ENCODE peak calls at places on chromosomes 6 and 20, in five cellular contexts. H is heart left ventricle, Y is tibial nerve, E is spleen, D is sigmoid colon. K is an unnamed sample.

GRCh38 chr6:13395272-13396237 is 67.2 kb upstream of the TBC1D7 start:
- DNase-seq in H (peak), Y (peak), E (no peak), D (peak), K (peak)

GRCh38 chr20:47354710-47355488 is 1.6 kb downstream of the ZMYND8 start:
- DNase-seq in H (no peak), Y (no peak), E (peak), D (no peak), K (no peak)

GRCh38 chr6:165990216-165990615 is 177.4 kb downstream of the TBXT start:
- DNase-seq in H (no peak), Y (no peak), E (no peak), D (no peak), K (no peak)

GRCh38 chr6:15332441-15332840 is 86.6 kb downstream of the JARID2 start:
- DNase-seq in H (no peak), Y (no peak), E (no peak), D (no peak), K (no peak)

GRCh38 chr20:38726849-38727601 is 2.7 kb downstream of the SLC32A1 start:
- DNase-seq in H (no peak), Y (no peak), E (no peak), D (no peak), K (no peak)

GRCh38 chr20:24990810-24991252 is 1.7 kb downstream of the APMAP start:
- DNase-seq in H (no peak), Y (no peak), E (peak), D (peak), K (no peak)

GRCh38 chr20:16049478-16050093 is 523.7 kb downstream of the KIF16B start:
- DNase-seq in H (no peak), Y (no peak), E (no peak), D (no peak), K (no peak)

GRCh38 chr6:75331134-75331533 is 46.5 kb upstream of the TMEM30A start:
- DNase-seq in H (no peak), Y (no peak), E (no peak), D (no peak), K (no peak)

GRCh38 chr6:106102967-106103727 is 17.0 kb downstream of the PRDM1 start:
- DNase-seq in H (no peak), Y (no peak), E (no peak), D (no peak), K (no peak)

GRCh38 chr6:54588176-54588575 is 258.4 kb upstream of the FAM83B start:
- DNase-seq in H (no peak), Y (no peak), E (no peak), D (no peak), K (no peak)

GRCh38 chr20:54228841-54229240 is 21.0 kb downstream of the PFDN4 start:
- DNase-seq in H (no peak), Y (no peak), E (no peak), D (no peak), K (no peak)

GRCh38 chr20:45506927-45507820 is 8.2 kb downstream of the SPINT3 start:
- DNase-seq in H (no peak), Y (no peak), E (no peak), D (no peak), K (no peak)

GRCh38 chr6:24923885-24924401 is 11.8 kb downstream of the RIPOR2 start:
- DNase-seq in H (no peak), Y (no peak), E (no peak), D (no peak), K (no peak)

GRCh38 chr6:115001726-115002436 is 659.1 kb upstream of the HS3ST5 start:
- DNase-seq in H (no peak), Y (no peak), E (no peak), D (no peak), K (no peak)

GRCh38 chr6:131819507-131820228 is 11.8 kb downstream of the ENPP1 start:
- DNase-seq in H (no peak), Y (no peak), E (no peak), D (no peak), K (no peak)

GRCh38 chr6:2073476-2073875 is 171.9 kb downstream of the GMDS start:
- DNase-seq in H (no peak), Y (no peak), E (no peak), D (no peak), K (no peak)

GRCh38 chr6:170084166-170084730 is 206.6 kb downstream of the DLL1 start:
- DNase-seq in H (peak), Y (no peak), E (peak), D (no peak), K (peak)

GRCh38 chr6:101935732-101936131 is 542.2 kb downstream of the GRIK2 start:
- DNase-seq in H (no peak), Y (no peak), E (no peak), D (no peak), K (no peak)

GRCh38 chr6:32954983-32955802 is 2.3 kb upstream of the HLA-DMA start:
- DNase-seq in H (no peak), Y (no peak), E (no peak), D (no peak), K (peak)

GRCh38 chr6:30357678-30358339 is 12.9 kb downstream of the RPP21 start:
- DNase-seq in H (no peak), Y (no peak), E (no peak), D (peak), K (peak)

GRCh38 chr6:150373260-150373701 is 4.5 kb downstream of the IYD start:
- DNase-seq in H (no peak), Y (no peak), E (no peak), D (no peak), K (no peak)

GRCh38 chr20:25356294-25356933 is 34.2 kb downstream of the ABHD12 start:
- DNase-seq in H (no peak), Y (no peak), E (no peak), D (no peak), K (no peak)

GRCh38 chr6:43186019-43186418 is 4.0 kb downstream of the CUL9 start:
- DNase-seq in H (no peak), Y (no peak), E (peak), D (peak), K (no peak)

GRCh38 chr20:64224344-64225165 is 31.0 kb upstream of the PCMTD2 start:
- DNase-seq in H (no peak), Y (no peak), E (no peak), D (no peak), K (no peak)

GRCh38 chr20:37816003-37816402 is 86.9 kb upstream of the VSTM2L start:
- DNase-seq in H (no peak), Y (no peak), E (no peak), D (no peak), K (no peak)

GRCh38 chr6:148345578-148345977 is 2.9 kb downstream of the SASH1 start:
- DNase-seq in H (no peak), Y (no peak), E (no peak), D (no peak), K (no peak)

GRCh38 chr6:144879436-144879835 is 594.3 kb downstream of the UTRN start:
- DNase-seq in H (no peak), Y (no peak), E (no peak), D (no peak), K (no peak)

GRCh38 chr6:151430886-151431285 is 21.0 kb downstream of the RMND1 start:
- DNase-seq in H (no peak), Y (no peak), E (no peak), D (no peak), K (no peak)

GRCh38 chr6:109770047-109770446 is 79.0 kb downstream of the FIG4 start:
- DNase-seq in H (no peak), Y (no peak), E (no peak), D (no peak), K (no peak)
- H3K27ac ChIP-seq in H (no peak), Y (no peak), E (peak), D (no peak), K (no peak)

GRCh38 chr20:43680976-43681375 is 14.1 kb downstream of the MYBL2 start:
- DNase-seq in H (no peak), Y (no peak), E (no peak), D (no peak), K (no peak)

GRCh38 chr20:43681991-43682410 is 15.1 kb downstream of the MYBL2 start:
- DNase-seq in H (no peak), Y (no peak), E (peak), D (no peak), K (peak)

GRCh38 chr20:43682446-43682845 is 15.5 kb downstream of the MYBL2 start:
- DNase-seq in H (no peak), Y (no peak), E (peak), D (no peak), K (peak)

GRCh38 chr20:43676368-43676767 is 9.5 kb downstream of the MYBL2 start:
- DNase-seq in H (no peak), Y (no peak), E (no peak), D (no peak), K (no peak)

GRCh38 chr20:43681468-43681942 is 14.6 kb downstream of the MYBL2 start:
- DNase-seq in H (no peak), Y (no peak), E (peak), D (no peak), K (peak)
- TF ChIP-seq POLR2A in H (no peak), Y (no peak), E (no peak), D (no peak), K (no peak)

GRCh38 chr6:156857573-156857972 is 80.4 kb downstream of the ARID1B start:
- DNase-seq in H (no peak), Y (no peak), E (no peak), D (no peak), K (no peak)
- H3K27ac ChIP-seq in H (no peak), Y (no peak), E (no peak), D (no peak), K (no peak)

GRCh38 chr6:159278626-159279025 is 109.4 kb downstream of the FNDC1 start:
- DNase-seq in H (no peak), Y (no peak), E (no peak), D (no peak), K (no peak)
- TF ChIP-seq POLR2A in H (no peak), Y (no peak), E (no peak), D (no peak), K (no peak)

DNA sequence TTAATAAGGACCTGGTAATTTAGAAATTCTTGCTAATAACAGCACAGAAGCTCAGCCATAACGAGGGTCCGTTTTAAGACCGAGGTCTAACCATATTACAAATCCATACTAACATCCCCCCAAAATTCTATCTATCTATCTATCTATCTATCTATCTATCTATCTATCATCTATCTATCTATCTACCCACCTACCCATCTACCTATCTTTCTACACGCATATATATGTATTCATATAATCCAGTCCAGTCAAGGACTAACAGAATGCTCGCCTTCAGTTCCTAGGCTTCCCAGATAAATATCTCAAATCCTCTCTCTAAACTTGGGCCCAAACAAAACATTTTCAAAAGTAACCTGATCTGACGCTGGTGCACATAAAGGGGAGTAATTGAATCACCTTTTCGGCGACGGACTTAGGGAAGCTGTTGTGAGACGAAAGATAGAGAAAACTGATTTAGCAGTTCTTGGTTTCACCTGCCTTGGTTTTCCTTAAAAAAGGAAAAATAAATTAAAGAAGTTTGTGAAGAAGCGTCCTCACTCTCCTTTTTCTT is 14.5 kb downstream of the HMGN4 start:
- DNase-seq in H (no peak), Y (no peak), E (no peak), D (no peak), K (no peak)
- H3K27ac ChIP-seq in H (peak), Y (peak), E (peak), D (peak), K (no peak)

GRCh38 chr6:3750324-3751018 is 1.0 kb downstream of the PXDC1 start:
- DNase-seq in H (peak), Y (peak), E (peak), D (peak), K (peak)

GRCh38 chr6:3748726-3749389 is 2.7 kb downstream of the PXDC1 start:
- DNase-seq in H (no peak), Y (no peak), E (no peak), D (no peak), K (no peak)

GRCh38 chr6:3749390-3749978 is 2.0 kb downstream of the PXDC1 start:
- DNase-seq in H (peak), Y (no peak), E (no peak), D (no peak), K (peak)

GRCh38 chr6:3751019-3751729 is at the start of gene PXDC1:
- DNase-seq in H (peak), Y (no peak), E (peak), D (no peak), K (peak)

DNA sequence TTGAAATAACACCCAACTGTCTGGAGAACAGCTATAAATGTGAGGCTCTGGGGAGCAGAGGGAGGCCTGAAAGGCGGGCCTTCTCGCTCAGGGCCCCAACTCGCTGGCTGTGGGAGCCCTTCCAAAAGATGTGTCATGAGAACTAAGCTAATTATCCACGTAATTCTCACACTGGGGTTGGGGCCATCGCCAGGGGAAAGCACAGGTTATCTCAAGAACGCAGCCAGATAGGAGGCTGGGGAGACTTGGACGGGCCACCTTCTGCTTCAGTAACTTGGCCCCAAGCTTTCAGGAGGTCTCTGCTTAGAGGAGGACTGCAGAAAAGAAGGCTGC is 1.6 kb downstream of the PXDC1 start:
- DNase-seq in H (peak), Y (peak), E (no peak), D (peak), K (peak)
- TF ChIP-seq POLR2A in H (no peak), Y (no peak), E (no peak), D (no peak), K (no peak)

GRCh38 chr20:32458061-32458836 is 100.1 kb downstream of the ASXL1 start:
- DNase-seq in H (peak), Y (no peak), E (no peak), D (peak), K (no peak)

GRCh38 chr20:32455171-32455900 is 97.2 kb downstream of the ASXL1 start:
- DNase-seq in H (peak), Y (no peak), E (no peak), D (peak), K (no peak)

GRCh38 chr20:32457476-32457986 is 99.4 kb downstream of the ASXL1 start:
- DNase-seq in H (peak), Y (no peak), E (no peak), D (peak), K (no peak)

GRCh38 chr20:32455901-32456701 is 98.0 kb downstream of the ASXL1 start:
- DNase-seq in H (peak), Y (no peak), E (no peak), D (no peak), K (no peak)

DNA sequence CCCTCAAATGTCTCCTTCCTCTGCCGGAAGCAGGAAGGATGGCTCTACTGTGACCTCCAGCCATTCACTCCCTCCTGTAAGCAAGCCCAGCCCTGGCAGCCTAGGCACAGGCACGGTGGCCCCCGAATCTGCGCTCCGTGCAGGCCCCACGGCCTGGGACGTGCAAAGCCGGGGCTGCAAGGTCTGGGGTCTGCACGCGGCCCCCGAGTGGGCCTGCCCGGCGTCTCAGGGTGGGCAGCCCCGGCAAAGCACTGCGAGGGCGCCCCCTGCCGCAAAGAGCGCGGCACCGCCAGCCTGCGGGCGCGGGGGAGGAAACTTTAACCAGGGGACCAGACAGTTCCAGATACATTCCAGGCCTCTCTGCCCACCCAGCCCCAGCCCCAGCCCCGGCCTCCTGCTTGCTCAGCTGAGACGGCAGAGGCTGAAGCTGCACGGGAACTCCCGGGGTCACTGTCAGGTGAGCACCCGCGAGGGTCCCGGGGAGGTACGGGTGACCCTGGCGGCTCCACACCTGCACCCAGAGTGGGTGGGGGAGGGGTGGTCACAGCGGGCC is 98.8 kb downstream of the ASXL1 start:
- DNase-seq in H (peak), Y (no peak), E (no peak), D (no peak), K (no peak)
- H3K27ac ChIP-seq in H (no peak), Y (peak), E (peak), D (no peak), K (no peak)

DNA sequence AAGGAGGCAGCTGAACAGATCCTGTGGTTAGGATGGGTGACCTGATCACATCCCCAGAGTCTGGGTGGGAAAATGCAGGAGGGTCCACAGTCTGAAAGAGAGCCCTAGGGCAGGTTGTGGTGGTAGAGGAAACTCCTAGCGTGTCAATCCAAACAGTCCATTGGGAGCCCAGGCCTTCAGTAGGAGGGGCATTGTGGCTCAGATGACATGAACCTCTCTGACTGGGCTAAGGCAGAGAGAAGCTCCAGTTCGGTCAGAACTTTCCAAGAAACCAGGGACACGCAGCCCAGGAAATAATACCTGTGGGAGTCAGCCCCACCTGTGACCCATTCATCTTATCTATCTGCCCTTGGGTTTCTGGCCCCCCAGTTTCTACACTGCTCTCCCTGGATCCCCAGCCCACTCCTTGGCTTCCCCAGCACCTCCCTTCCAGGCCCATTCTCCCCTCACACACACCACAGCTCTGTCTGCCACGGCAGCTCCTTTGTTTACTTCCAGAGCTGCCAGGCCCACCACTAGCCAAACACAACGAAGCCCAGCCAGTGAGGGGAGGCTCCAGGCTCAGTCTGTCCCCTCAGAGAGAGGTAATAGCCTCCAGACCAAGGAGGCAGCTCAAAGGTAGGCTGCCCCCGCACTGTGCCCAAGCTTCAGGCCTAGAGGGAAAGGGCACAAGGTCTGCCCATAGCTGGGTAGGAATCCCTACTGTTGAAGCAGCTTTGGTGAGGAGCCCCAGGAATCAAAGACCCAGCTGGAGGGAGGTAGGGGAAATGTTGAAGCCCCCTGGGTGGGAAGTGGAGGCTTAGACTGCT is 6.2 kb downstream of the GDF5 start:
- DNase-seq in H (no peak), Y (no peak), E (no peak), D (no peak), K (no peak)
- TF ChIP-seq POLR2A in H (no peak), Y (no peak), E (no peak), D (no peak), K (no peak)

DNA sequence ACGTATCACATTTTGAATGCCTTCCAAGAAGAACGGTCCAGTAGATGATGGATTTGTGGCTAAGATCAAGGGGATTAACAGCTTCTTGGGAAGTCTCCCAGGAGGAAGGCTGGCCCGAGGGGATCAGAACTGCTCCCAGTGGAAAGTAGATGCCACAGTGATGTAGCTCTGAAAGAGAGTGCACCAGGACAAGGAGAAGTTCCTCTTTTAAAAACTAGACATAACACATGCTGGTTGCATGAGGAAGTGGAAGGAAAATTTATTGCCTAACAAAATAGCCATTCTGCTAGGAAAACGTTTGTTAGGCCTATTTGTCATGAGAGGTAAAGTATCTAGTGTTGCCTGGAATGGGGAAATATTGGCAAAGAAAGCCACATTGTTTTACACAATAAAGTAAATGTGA is 87.8 kb downstream of the CDH26 start:
- DNase-seq in H (no peak), Y (no peak), E (no peak), D (no peak), K (no peak)
- H3K27ac ChIP-seq in H (no peak), Y (peak), E (peak), D (no peak), K (peak)

DNA sequence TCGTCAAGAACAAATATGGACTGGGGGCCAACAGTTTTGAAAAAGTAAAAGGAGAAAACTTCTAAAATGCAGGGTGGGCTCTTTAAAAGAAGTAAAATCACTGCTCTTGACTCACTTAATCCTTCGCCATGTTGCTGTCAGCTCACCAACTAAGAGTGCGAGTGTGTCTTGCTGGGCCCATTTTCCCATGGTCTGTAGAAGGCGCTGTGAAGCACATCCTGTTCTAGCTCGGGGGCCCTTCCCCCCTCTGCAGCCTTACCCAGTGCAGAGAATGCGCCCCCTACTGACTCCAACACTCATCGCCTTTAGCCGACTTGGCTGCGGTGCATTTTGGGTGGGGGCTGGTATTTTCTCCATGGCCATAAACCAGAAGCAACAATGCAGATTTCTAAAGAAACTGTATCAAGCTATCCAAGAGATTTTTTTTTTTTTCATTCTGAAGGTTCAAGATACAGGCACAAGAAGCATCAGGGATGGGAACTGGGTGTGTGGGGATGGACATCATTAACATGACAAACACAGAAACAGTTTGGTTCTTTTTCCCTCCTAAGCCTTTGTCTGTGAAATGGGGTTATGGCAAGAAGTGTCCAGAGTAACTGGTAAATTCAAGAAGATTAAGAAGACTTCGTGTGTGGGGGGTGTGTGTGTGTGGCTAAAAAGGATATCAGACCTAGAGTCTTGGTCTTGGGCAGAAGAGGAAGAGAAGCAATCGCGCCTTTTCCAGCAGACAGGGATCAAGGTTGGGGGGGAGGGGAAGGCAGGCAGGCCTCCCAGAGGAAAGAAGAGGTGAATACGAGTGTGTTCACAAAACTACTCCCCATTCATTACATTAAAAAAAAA is 1.7 kb downstream of the ADNP start:
- DNase-seq in H (peak), Y (peak), E (peak), D (peak), K (peak)
- TF ChIP-seq POLR2A in H (no peak), Y (no peak), E (no peak), D (no peak), K (no peak)

K was measured in Peyer's patch.